ENCODE peak calls at places on chromosome 1, in ten cellular contexts. Q, E, A, O, X, F, S, K, U and M are unnamed samples.

GRCh38 chr1:204359131-204359473 is 627 bp downstream of the PLEKHA6 start:
- DNase-seq in O (no peak), X (no peak), F (no peak), A (no peak), U (no peak), S (no peak), Q (no peak), E (no peak), K (no peak), M (no peak)

GRCh38 chr1:13590486-13590885 is 6.9 kb downstream of the PDPN start:
- DNase-seq in A (no peak), S (no peak), K (no peak), X (no peak), U (no peak), O (no peak), E (peak; percentile 52), Q (no peak), F (no peak), M (no peak)

GRCh38 chr1:8015036-8015808 is 10.9 kb downstream of the ERRFI1 start:
- DNase-seq in X (no peak), K (peak; percentile 44), Q (peak; percentile 92), S (peak; percentile 91), E (no peak), F (no peak), O (peak; percentile 70), U (peak; percentile 41), A (peak; percentile 90), M (peak; percentile 88)

GRCh38 chr1:236150291-236150940 is 8.1 kb downstream of the GPR137B start:
- DNase-seq in E (no peak), Q (no peak), K (no peak), F (no peak), S (no peak), U (no peak), X (no peak), O (no peak), A (no peak), M (no peak)

GRCh38 chr1:219713981-219714381 is 101.1 kb upstream of the ZC3H11B start:
- DNase-seq in X (no peak), O (no peak), S (peak; percentile 24), A (no peak), Q (peak; percentile 68), K (no peak), U (no peak), E (no peak), F (no peak), M (no peak)

GRCh38 chr1:97820470-97821188 is 100.2 kb downstream of the DPYD start:
- DNase-seq in S (peak; percentile 60), U (no peak), E (no peak), K (no peak), X (no peak), Q (peak; percentile 66), F (no peak), O (peak; percentile 12), A (peak; percentile 63), M (peak; percentile 40)

GRCh38 chr1:1300352-1300739 is 7.4 kb downstream of the ACAP3 start:
- DNase-seq in E (no peak), O (no peak), F (no peak), X (no peak), U (no peak), Q (no peak), K (no peak), A (no peak), S (no peak), M (no peak)

GRCh38 chr1:154141240-154141639 is 13.6 kb downstream of the NUP210L start:
- DNase-seq in X (no peak), Q (peak; percentile 70), O (peak; percentile 68), F (no peak), A (no peak), E (no peak), K (peak; percentile 35), S (peak; percentile 64), U (no peak), M (peak; percentile 51)

GRCh38 chr1:61925591-61926298 is 183.5 kb downstream of the PATJ start:
- DNase-seq in Q (no peak), U (no peak), A (no peak), X (no peak), S (no peak), O (no peak), E (no peak), F (no peak), K (no peak), M (no peak)

GRCh38 chr1:9101510-9102146 is 27.3 kb downstream of the GPR157 start:
- DNase-seq in Q (peak; percentile 83), S (peak; percentile 78), U (peak; percentile 52), A (peak; percentile 70), O (peak; percentile 68), K (no peak), E (no peak), X (no peak), F (no peak), M (peak; percentile 57)

GRCh38 chr1:155261401-155261887 is 716 bp downstream of the SCAMP3 start:
- DNase-seq in U (no peak), K (no peak), Q (no peak), A (no peak), S (no peak), F (no peak), O (no peak), X (no peak), E (no peak), M (no peak)

GRCh38 chr1:2229032-2229920 is 1.2 kb downstream of the SKI start:
- DNase-seq in K (peak; percentile 76), U (peak; percentile 77), X (peak; percentile 83), O (peak; percentile 69), E (peak; percentile 82), F (peak; percentile 95), S (peak; percentile 85), A (peak; percentile 93), Q (peak; percentile 74), M (peak; percentile 68)

GRCh38 chr1:201396859-201397464 is 2.2 kb downstream of the LAD1 start:
- DNase-seq in Q (no peak), S (no peak), F (no peak), X (no peak), K (no peak), O (peak; percentile 71), A (no peak), E (no peak), U (peak; percentile 86), M (no peak)

GRCh38 chr1:161367684-161368398 is at the start of gene CFAP126:
- DNase-seq in S (peak; percentile 89), F (peak; percentile 82), A (peak; percentile 62), O (peak; percentile 69), U (peak; percentile 38), E (no peak), X (peak; percentile 35), K (no peak), Q (peak; percentile 95), M (peak; percentile 62)

GRCh38 chr1:17239420-17239819 is 9.5 kb upstream of the PADI3 start:
- DNase-seq in E (no peak), F (no peak), X (no peak), A (peak; percentile 95), Q (peak; percentile 98), O (no peak), S (peak; percentile 96), K (no peak), U (peak; percentile 54), M (peak; percentile 94)

GRCh38 chr1:201791775-201792166 is 37.2 kb upstream of the IPO9 start:
- DNase-seq in U (no peak), F (no peak), X (peak; percentile 33), A (peak; percentile 80), E (peak; percentile 73), K (peak; percentile 51), S (peak; percentile 83), Q (peak; percentile 91), O (no peak), M (peak; percentile 82)

GRCh38 chr1:151908228-151908691 is 1.1 kb downstream of the THEM4 start:
- DNase-seq in A (no peak), S (peak; percentile 30), X (no peak), O (no peak), U (no peak), Q (peak; percentile 39), K (no peak), E (no peak), F (no peak), M (no peak)
- TF ChIP-seq CTCF in A (peak; percentile 9), S (no peak), X (no peak), O (no peak), U (no peak), Q (peak; percentile 33), K (no peak), E (no peak), F (no peak), M (peak; percentile 32)

GRCh38 chr1:147580200-147580557 is 38.9 kb downstream of the BCL9 start:
- DNase-seq in K (no peak), S (peak; percentile 12), A (peak; percentile 55), X (no peak), F (no peak), Q (peak; percentile 31), U (no peak), E (no peak), O (no peak), M (peak; percentile 17)
- H3K4me3 ChIP-seq in K (no peak overlapping the region), S (no peak overlapping the region), A (no peak overlapping the region), X (no peak overlapping the region), F (no peak overlapping the region), Q (no peak overlapping the region), U (no peak overlapping the region), E (no peak overlapping the region), O (no peak overlapping the region), M (no peak overlapping the region)

GRCh38 chr1:29713857-29714256 is 477.5 kb downstream of the PTPRU start:
- DNase-seq in O (no peak), A (peak; percentile 14), X (no peak), E (no peak), K (no peak), S (peak; percentile 24), Q (peak; percentile 62), U (no peak), F (no peak), M (peak; percentile 25)
- TF ChIP-seq CTCF in O (no peak), A (peak; percentile 10), X (no peak), E (no peak), K (no peak), S (peak; percentile 46), Q (peak; percentile 64), U (no peak), F (no peak), M (peak; percentile 53)

GRCh38 chr1:224331326-224331725 is 1.4 kb upstream of the NVL start:
- DNase-seq in O (no peak), U (no peak), S (no peak), Q (no peak), A (no peak), X (no peak), E (no peak), K (no peak), F (no peak), M (no peak)

GRCh38 chr1:224329484-224329841 is 509 bp downstream of the NVL start:
- DNase-seq in E (no peak), K (no peak), S (no peak), X (no peak), U (no peak), Q (no peak), O (no peak), F (no peak), A (no peak), M (no peak)

GRCh38 chr1:224325959-224326358 is 4.0 kb downstream of the NVL start:
- DNase-seq in S (no peak), X (no peak), O (no peak), A (no peak), K (no peak), U (no peak), E (no peak), F (no peak), Q (no peak), M (no peak)

GRCh38 chr1:224329842-224330753 is at the start of gene NVL:
- DNase-seq in E (peak; percentile 86), X (peak; percentile 84), A (peak; percentile 92), O (peak; percentile 89), U (peak; percentile 89), K (peak; percentile 84), Q (peak; percentile 92), S (peak; percentile 91), F (peak; percentile 95), M (peak; percentile 85)

GRCh38 chr1:224328644-224329043 is 1.3 kb downstream of the NVL start:
- DNase-seq in U (no peak), A (no peak), K (no peak), X (no peak), F (no peak), Q (no peak), E (no peak), S (no peak), O (no peak), M (no peak)
- H3K4me3 ChIP-seq in U (no peak overlapping the region), A (peak overlapping the region; percentile 93), K (no peak overlapping the region), X (peak overlapping the region; percentile 69), F (peak overlapping the region; percentile 85), Q (no peak overlapping the region), E (peak overlapping the region; percentile 75), S (peak overlapping the region; percentile 98), O (no peak overlapping the region), M (peak overlapping the region; percentile 96)